ENCODE peak calls at places on chromosomes 11 and 22, in seven cellular contexts. One of them, this sample, is unnamed.

GRCh38 chr11:27698872-27699241 is 1.4 kb downstream of the BDNF start:
- DNase-seq in KBM-7: peak
- DNase-seq in stimulated activated CD4-positive, alpha-beta T cell treated with anti-CD3 and anti-CD28 coated beads, Interleukin-15, amount 100 ng/mL, for 24 hours: peak
- DNase-seq in stimulated activated CD8-positive, alpha-beta memory T cell treated with anti-CD3 and anti-CD28 coated beads, Interleukin-4, amount 100 ng/mL, for 4 hours: peak
- DNase-seq in smooth muscle cell of the brain vasculature: peak
- DNase-seq in breast epithelium: no peak
- DNase-seq in CD4-positive, CD25-positive, alpha-beta regulatory T cell: peak
- DNase-seq in this sample: no peak

GRCh38 chr22:23068096-23068831 is 2.1 kb upstream of the GNAZ start:
- DNase-seq in KBM-7: no peak
- DNase-seq in stimulated activated CD4-positive, alpha-beta T cell treated with anti-CD3 and anti-CD28 coated beads, Interleukin-15, amount 100 ng/mL, for 24 hours: no peak
- DNase-seq in stimulated activated CD8-positive, alpha-beta memory T cell treated with anti-CD3 and anti-CD28 coated beads, Interleukin-4, amount 100 ng/mL, for 4 hours: no peak
- DNase-seq in smooth muscle cell of the brain vasculature: no peak
- DNase-seq in breast epithelium: peak
- DNase-seq in CD4-positive, CD25-positive, alpha-beta regulatory T cell: no peak
- DNase-seq in this sample: no peak

GRCh38 chr22:37146507-37147180 is 3.1 kb downstream of the IL2RB start:
- DNase-seq in KBM-7: no peak
- DNase-seq in stimulated activated CD4-positive, alpha-beta T cell treated with anti-CD3 and anti-CD28 coated beads, Interleukin-15, amount 100 ng/mL, for 24 hours: no peak
- DNase-seq in stimulated activated CD8-positive, alpha-beta memory T cell treated with anti-CD3 and anti-CD28 coated beads, Interleukin-4, amount 100 ng/mL, for 4 hours: no peak
- DNase-seq in smooth muscle cell of the brain vasculature: no peak
- DNase-seq in breast epithelium: no peak
- DNase-seq in CD4-positive, CD25-positive, alpha-beta regulatory T cell: no peak
- DNase-seq in this sample: no peak

GRCh38 chr22:45818130-45819085 is 146.8 kb downstream of the ATXN10 start:
- DNase-seq in KBM-7: no peak
- DNase-seq in stimulated activated CD4-positive, alpha-beta T cell treated with anti-CD3 and anti-CD28 coated beads, Interleukin-15, amount 100 ng/mL, for 24 hours: no peak
- DNase-seq in stimulated activated CD8-positive, alpha-beta memory T cell treated with anti-CD3 and anti-CD28 coated beads, Interleukin-4, amount 100 ng/mL, for 4 hours: no peak
- DNase-seq in smooth muscle cell of the brain vasculature: no peak
- DNase-seq in breast epithelium: peak
- DNase-seq in CD4-positive, CD25-positive, alpha-beta regulatory T cell: no peak
- DNase-seq in this sample: no peak

GRCh38 chr11:67264886-67265632 is 1.2 kb upstream of the GRK2 start:
- DNase-seq in KBM-7: no peak
- DNase-seq in stimulated activated CD4-positive, alpha-beta T cell treated with anti-CD3 and anti-CD28 coated beads, Interleukin-15, amount 100 ng/mL, for 24 hours: peak
- DNase-seq in stimulated activated CD8-positive, alpha-beta memory T cell treated with anti-CD3 and anti-CD28 coated beads, Interleukin-4, amount 100 ng/mL, for 4 hours: no peak
- DNase-seq in smooth muscle cell of the brain vasculature: no peak
- DNase-seq in breast epithelium: no peak
- DNase-seq in CD4-positive, CD25-positive, alpha-beta regulatory T cell: no peak
- DNase-seq in this sample: no peak

GRCh38 chr11:112355726-112356125 is 95.1 kb upstream of the PLET1 start:
- DNase-seq in KBM-7: peak
- DNase-seq in stimulated activated CD4-positive, alpha-beta T cell treated with anti-CD3 and anti-CD28 coated beads, Interleukin-15, amount 100 ng/mL, for 24 hours: peak
- DNase-seq in stimulated activated CD8-positive, alpha-beta memory T cell treated with anti-CD3 and anti-CD28 coated beads, Interleukin-4, amount 100 ng/mL, for 4 hours: no peak
- DNase-seq in smooth muscle cell of the brain vasculature: no peak
- DNase-seq in breast epithelium: no peak
- DNase-seq in CD4-positive, CD25-positive, alpha-beta regulatory T cell: no peak
- DNase-seq in this sample: no peak

GRCh38 chr11:95699631-95700470 is 89.7 kb downstream of the FAM76B start:
- DNase-seq in KBM-7: no peak
- DNase-seq in stimulated activated CD4-positive, alpha-beta T cell treated with anti-CD3 and anti-CD28 coated beads, Interleukin-15, amount 100 ng/mL, for 24 hours: no peak
- DNase-seq in stimulated activated CD8-positive, alpha-beta memory T cell treated with anti-CD3 and anti-CD28 coated beads, Interleukin-4, amount 100 ng/mL, for 4 hours: no peak
- DNase-seq in smooth muscle cell of the brain vasculature: no peak
- DNase-seq in breast epithelium: no peak
- DNase-seq in CD4-positive, CD25-positive, alpha-beta regulatory T cell: peak
- DNase-seq in this sample: no peak

GRCh38 chr22:50581950-50582561 is 593 bp downstream of the CHKB start:
- DNase-seq in KBM-7: peak
- DNase-seq in stimulated activated CD4-positive, alpha-beta T cell treated with anti-CD3 and anti-CD28 coated beads, Interleukin-15, amount 100 ng/mL, for 24 hours: peak
- DNase-seq in stimulated activated CD8-positive, alpha-beta memory T cell treated with anti-CD3 and anti-CD28 coated beads, Interleukin-4, amount 100 ng/mL, for 4 hours: no peak
- DNase-seq in smooth muscle cell of the brain vasculature: no peak
- DNase-seq in breast epithelium: no peak
- DNase-seq in CD4-positive, CD25-positive, alpha-beta regulatory T cell: no peak
- DNase-seq in this sample: no peak

GRCh38 chr22:22929381-22930221 is 42.0 kb downstream of the IGLL5 start:
- DNase-seq in KBM-7: no peak
- DNase-seq in stimulated activated CD4-positive, alpha-beta T cell treated with anti-CD3 and anti-CD28 coated beads, Interleukin-15, amount 100 ng/mL, for 24 hours: no peak
- DNase-seq in stimulated activated CD8-positive, alpha-beta memory T cell treated with anti-CD3 and anti-CD28 coated beads, Interleukin-4, amount 100 ng/mL, for 4 hours: no peak
- DNase-seq in smooth muscle cell of the brain vasculature: no peak
- DNase-seq in breast epithelium: no peak
- DNase-seq in CD4-positive, CD25-positive, alpha-beta regulatory T cell: no peak
- DNase-seq in this sample: no peak

GRCh38 chr22:20192972-20193760 is 42.3 kb upstream of the CCDC188 start:
- DNase-seq in KBM-7: no peak
- DNase-seq in stimulated activated CD4-positive, alpha-beta T cell treated with anti-CD3 and anti-CD28 coated beads, Interleukin-15, amount 100 ng/mL, for 24 hours: no peak
- DNase-seq in stimulated activated CD8-positive, alpha-beta memory T cell treated with anti-CD3 and anti-CD28 coated beads, Interleukin-4, amount 100 ng/mL, for 4 hours: no peak
- DNase-seq in smooth muscle cell of the brain vasculature: no peak
- DNase-seq in breast epithelium: no peak
- DNase-seq in CD4-positive, CD25-positive, alpha-beta regulatory T cell: no peak
- DNase-seq in this sample: no peak

GRCh38 chr11:91104237-91104636 is 881.4 kb upstream of the CHORDC1 start:
- DNase-seq in KBM-7: no peak
- DNase-seq in stimulated activated CD4-positive, alpha-beta T cell treated with anti-CD3 and anti-CD28 coated beads, Interleukin-15, amount 100 ng/mL, for 24 hours: no peak
- DNase-seq in stimulated activated CD8-positive, alpha-beta memory T cell treated with anti-CD3 and anti-CD28 coated beads, Interleukin-4, amount 100 ng/mL, for 4 hours: no peak
- DNase-seq in smooth muscle cell of the brain vasculature: no peak
- DNase-seq in breast epithelium: no peak
- DNase-seq in CD4-positive, CD25-positive, alpha-beta regulatory T cell: no peak
- DNase-seq in this sample: no peak

GRCh38 chr22:43142881-43143562 is at the start of gene MCAT:
- DNase-seq in KBM-7: peak
- DNase-seq in stimulated activated CD4-positive, alpha-beta T cell treated with anti-CD3 and anti-CD28 coated beads, Interleukin-15, amount 100 ng/mL, for 24 hours: peak
- DNase-seq in stimulated activated CD8-positive, alpha-beta memory T cell treated with anti-CD3 and anti-CD28 coated beads, Interleukin-4, amount 100 ng/mL, for 4 hours: peak
- DNase-seq in smooth muscle cell of the brain vasculature: peak
- DNase-seq in breast epithelium: peak
- DNase-seq in CD4-positive, CD25-positive, alpha-beta regulatory T cell: peak
- DNase-seq in this sample: peak

GRCh38 chr11:131811380-131811779 is 441.0 kb downstream of the NTM start:
- DNase-seq in KBM-7: no peak
- DNase-seq in stimulated activated CD4-positive, alpha-beta T cell treated with anti-CD3 and anti-CD28 coated beads, Interleukin-15, amount 100 ng/mL, for 24 hours: no peak
- DNase-seq in stimulated activated CD8-positive, alpha-beta memory T cell treated with anti-CD3 and anti-CD28 coated beads, Interleukin-4, amount 100 ng/mL, for 4 hours: no peak
- DNase-seq in smooth muscle cell of the brain vasculature: no peak
- DNase-seq in breast epithelium: no peak
- DNase-seq in CD4-positive, CD25-positive, alpha-beta regulatory T cell: no peak
- DNase-seq in this sample: no peak

GRCh38 chr11:104443387-104443786 is 279.4 kb upstream of the PDGFD start:
- DNase-seq in KBM-7: no peak
- DNase-seq in stimulated activated CD4-positive, alpha-beta T cell treated with anti-CD3 and anti-CD28 coated beads, Interleukin-15, amount 100 ng/mL, for 24 hours: no peak
- DNase-seq in stimulated activated CD8-positive, alpha-beta memory T cell treated with anti-CD3 and anti-CD28 coated beads, Interleukin-4, amount 100 ng/mL, for 4 hours: no peak
- DNase-seq in smooth muscle cell of the brain vasculature: no peak
- DNase-seq in breast epithelium: no peak
- DNase-seq in CD4-positive, CD25-positive, alpha-beta regulatory T cell: no peak
- DNase-seq in this sample: no peak

GRCh38 chr22:40220316-40221054 is 42.8 kb downstream of the TNRC6B start:
- DNase-seq in KBM-7: no peak
- DNase-seq in stimulated activated CD4-positive, alpha-beta T cell treated with anti-CD3 and anti-CD28 coated beads, Interleukin-15, amount 100 ng/mL, for 24 hours: no peak
- DNase-seq in stimulated activated CD8-positive, alpha-beta memory T cell treated with anti-CD3 and anti-CD28 coated beads, Interleukin-4, amount 100 ng/mL, for 4 hours: no peak
- DNase-seq in smooth muscle cell of the brain vasculature: no peak
- DNase-seq in breast epithelium: no peak
- DNase-seq in CD4-positive, CD25-positive, alpha-beta regulatory T cell: no peak
- DNase-seq in this sample: no peak

GRCh38 chr11:115590254-115590653 is 86.0 kb upstream of the CADM1 start:
- DNase-seq in KBM-7: no peak
- DNase-seq in stimulated activated CD4-positive, alpha-beta T cell treated with anti-CD3 and anti-CD28 coated beads, Interleukin-15, amount 100 ng/mL, for 24 hours: no peak
- DNase-seq in stimulated activated CD8-positive, alpha-beta memory T cell treated with anti-CD3 and anti-CD28 coated beads, Interleukin-4, amount 100 ng/mL, for 4 hours: no peak
- DNase-seq in smooth muscle cell of the brain vasculature: no peak
- DNase-seq in breast epithelium: no peak
- DNase-seq in CD4-positive, CD25-positive, alpha-beta regulatory T cell: no peak
- DNase-seq in this sample: no peak

GRCh38 chr11:15499684-15500083 is 385.0 kb downstream of the INSC start:
- DNase-seq in KBM-7: no peak
- DNase-seq in stimulated activated CD4-positive, alpha-beta T cell treated with anti-CD3 and anti-CD28 coated beads, Interleukin-15, amount 100 ng/mL, for 24 hours: no peak
- DNase-seq in stimulated activated CD8-positive, alpha-beta memory T cell treated with anti-CD3 and anti-CD28 coated beads, Interleukin-4, amount 100 ng/mL, for 4 hours: no peak
- DNase-seq in smooth muscle cell of the brain vasculature: no peak
- DNase-seq in breast epithelium: no peak
- DNase-seq in CD4-positive, CD25-positive, alpha-beta regulatory T cell: no peak
- DNase-seq in this sample: no peak

GRCh38 chr22:41808400-41808799 is 7.9 kb downstream of the CCDC134 start:
- DNase-seq in KBM-7: no peak
- DNase-seq in stimulated activated CD4-positive, alpha-beta T cell treated with anti-CD3 and anti-CD28 coated beads, Interleukin-15, amount 100 ng/mL, for 24 hours: no peak
- DNase-seq in stimulated activated CD8-positive, alpha-beta memory T cell treated with anti-CD3 and anti-CD28 coated beads, Interleukin-4, amount 100 ng/mL, for 4 hours: no peak
- DNase-seq in smooth muscle cell of the brain vasculature: no peak
- DNase-seq in breast epithelium: no peak
- DNase-seq in CD4-positive, CD25-positive, alpha-beta regulatory T cell: no peak
- DNase-seq in this sample: no peak

GRCh38 chr11:101912823-101913284 is 2.0 kb upstream of the CEP126 start:
- DNase-seq in KBM-7: no peak
- DNase-seq in stimulated activated CD4-positive, alpha-beta T cell treated with anti-CD3 and anti-CD28 coated beads, Interleukin-15, amount 100 ng/mL, for 24 hours: no peak
- DNase-seq in stimulated activated CD8-positive, alpha-beta memory T cell treated with anti-CD3 and anti-CD28 coated beads, Interleukin-4, amount 100 ng/mL, for 4 hours: no peak
- DNase-seq in smooth muscle cell of the brain vasculature: no peak
- DNase-seq in breast epithelium: no peak
- DNase-seq in CD4-positive, CD25-positive, alpha-beta regulatory T cell: no peak
- DNase-seq in this sample: no peak

GRCh38 chr11:13896990-13897353 is 65.6 kb upstream of the SPON1 start:
- DNase-seq in KBM-7: no peak
- DNase-seq in stimulated activated CD4-positive, alpha-beta T cell treated with anti-CD3 and anti-CD28 coated beads, Interleukin-15, amount 100 ng/mL, for 24 hours: no peak
- DNase-seq in stimulated activated CD8-positive, alpha-beta memory T cell treated with anti-CD3 and anti-CD28 coated beads, Interleukin-4, amount 100 ng/mL, for 4 hours: no peak
- DNase-seq in smooth muscle cell of the brain vasculature: no peak
- DNase-seq in breast epithelium: no peak
- DNase-seq in CD4-positive, CD25-positive, alpha-beta regulatory T cell: no peak
- DNase-seq in this sample: no peak

GRCh38 chr22:49214976-49215375 is 612.7 kb downstream of the BRD1 start:
- DNase-seq in KBM-7: no peak
- DNase-seq in stimulated activated CD4-positive, alpha-beta T cell treated with anti-CD3 and anti-CD28 coated beads, Interleukin-15, amount 100 ng/mL, for 24 hours: no peak
- DNase-seq in stimulated activated CD8-positive, alpha-beta memory T cell treated with anti-CD3 and anti-CD28 coated beads, Interleukin-4, amount 100 ng/mL, for 4 hours: no peak
- DNase-seq in smooth muscle cell of the brain vasculature: no peak
- DNase-seq in breast epithelium: peak
- DNase-seq in CD4-positive, CD25-positive, alpha-beta regulatory T cell: no peak
- DNase-seq in this sample: no peak

GRCh38 chr11:126680109-126680508 is 320.5 kb downstream of the KIRREL3 start:
- DNase-seq in KBM-7: no peak
- DNase-seq in stimulated activated CD4-positive, alpha-beta T cell treated with anti-CD3 and anti-CD28 coated beads, Interleukin-15, amount 100 ng/mL, for 24 hours: no peak
- DNase-seq in stimulated activated CD8-positive, alpha-beta memory T cell treated with anti-CD3 and anti-CD28 coated beads, Interleukin-4, amount 100 ng/mL, for 4 hours: no peak
- DNase-seq in smooth muscle cell of the brain vasculature: no peak
- DNase-seq in breast epithelium: no peak
- DNase-seq in CD4-positive, CD25-positive, alpha-beta regulatory T cell: no peak
- DNase-seq in this sample: no peak

GRCh38 chr11:123742778-123743177 is 1.3 kb upstream of the ZNF202 start:
- DNase-seq in KBM-7: no peak
- DNase-seq in stimulated activated CD4-positive, alpha-beta T cell treated with anti-CD3 and anti-CD28 coated beads, Interleukin-15, amount 100 ng/mL, for 24 hours: no peak
- DNase-seq in stimulated activated CD8-positive, alpha-beta memory T cell treated with anti-CD3 and anti-CD28 coated beads, Interleukin-4, amount 100 ng/mL, for 4 hours: no peak
- DNase-seq in smooth muscle cell of the brain vasculature: no peak
- DNase-seq in breast epithelium: no peak
- DNase-seq in CD4-positive, CD25-positive, alpha-beta regulatory T cell: no peak
- DNase-seq in this sample: no peak

GRCh38 chr22:46087816-46088277 is 62.5 kb upstream of the PPARA start:
- DNase-seq in KBM-7: peak
- DNase-seq in stimulated activated CD4-positive, alpha-beta T cell treated with anti-CD3 and anti-CD28 coated beads, Interleukin-15, amount 100 ng/mL, for 24 hours: no peak
- DNase-seq in stimulated activated CD8-positive, alpha-beta memory T cell treated with anti-CD3 and anti-CD28 coated beads, Interleukin-4, amount 100 ng/mL, for 4 hours: no peak
- DNase-seq in smooth muscle cell of the brain vasculature: peak
- DNase-seq in breast epithelium: peak
- DNase-seq in CD4-positive, CD25-positive, alpha-beta regulatory T cell: no peak
- DNase-seq in this sample: no peak

GRCh38 chr22:24823787-24824186 is 17.8 kb downstream of the SGSM1 start:
- DNase-seq in KBM-7: no peak
- DNase-seq in stimulated activated CD4-positive, alpha-beta T cell treated with anti-CD3 and anti-CD28 coated beads, Interleukin-15, amount 100 ng/mL, for 24 hours: no peak
- DNase-seq in stimulated activated CD8-positive, alpha-beta memory T cell treated with anti-CD3 and anti-CD28 coated beads, Interleukin-4, amount 100 ng/mL, for 4 hours: no peak
- DNase-seq in smooth muscle cell of the brain vasculature: no peak
- DNase-seq in breast epithelium: no peak
- DNase-seq in CD4-positive, CD25-positive, alpha-beta regulatory T cell: no peak
- DNase-seq in this sample: no peak

GRCh38 chr22:46192210-46192993 is 42.1 kb downstream of the PPARA start:
- DNase-seq in KBM-7: no peak
- DNase-seq in stimulated activated CD4-positive, alpha-beta T cell treated with anti-CD3 and anti-CD28 coated beads, Interleukin-15, amount 100 ng/mL, for 24 hours: no peak
- DNase-seq in stimulated activated CD8-positive, alpha-beta memory T cell treated with anti-CD3 and anti-CD28 coated beads, Interleukin-4, amount 100 ng/mL, for 4 hours: no peak
- DNase-seq in smooth muscle cell of the brain vasculature: no peak
- DNase-seq in breast epithelium: no peak
- DNase-seq in CD4-positive, CD25-positive, alpha-beta regulatory T cell: no peak
- DNase-seq in this sample: no peak

GRCh38 chr11:8006349-8006977 is 19.3 kb downstream of the EIF3F start:
- DNase-seq in KBM-7: peak
- DNase-seq in stimulated activated CD4-positive, alpha-beta T cell treated with anti-CD3 and anti-CD28 coated beads, Interleukin-15, amount 100 ng/mL, for 24 hours: peak
- DNase-seq in stimulated activated CD8-positive, alpha-beta memory T cell treated with anti-CD3 and anti-CD28 coated beads, Interleukin-4, amount 100 ng/mL, for 4 hours: no peak
- DNase-seq in smooth muscle cell of the brain vasculature: peak
- DNase-seq in breast epithelium: no peak
- DNase-seq in CD4-positive, CD25-positive, alpha-beta regulatory T cell: peak
- DNase-seq in this sample: peak

GRCh38 chr11:125923012-125923579 is 18.8 kb downstream of the DDX25 start:
- DNase-seq in KBM-7: peak
- DNase-seq in stimulated activated CD4-positive, alpha-beta T cell treated with anti-CD3 and anti-CD28 coated beads, Interleukin-15, amount 100 ng/mL, for 24 hours: peak
- DNase-seq in stimulated activated CD8-positive, alpha-beta memory T cell treated with anti-CD3 and anti-CD28 coated beads, Interleukin-4, amount 100 ng/mL, for 4 hours: peak
- DNase-seq in smooth muscle cell of the brain vasculature: peak
- DNase-seq in breast epithelium: no peak
- DNase-seq in CD4-positive, CD25-positive, alpha-beta regulatory T cell: peak
- DNase-seq in this sample: peak

This sample was measured in naive thymus-derived CD4-positive, alpha-beta T cell.